ENCODE peak calls at places on chromosomes 13 and 19, in nine cellular contexts. F, V, G, X, M, J, Q, R and W are unnamed samples.

GRCh38 chr19:22604571-22605274 is 29.4 kb upstream of the ZNF492 start:
- DNase-seq in M (peak; percentile 61), G (no peak), X (no peak), V (no peak), F (no peak), R (no peak), J (no peak), Q (no peak), W (no peak)

GRCh38 chr13:114112231-114112825 is 20.1 kb downstream of the RASA3 start:
- DNase-seq in G (no peak), Q (no peak), J (no peak), R (no peak), M (no peak), V (peak; percentile 6), F (peak; percentile 53), X (no peak), W (no peak)

GRCh38 chr19:47253467-47253881 is 2.9 kb upstream of the CCDC9 start:
- DNase-seq in V (no peak), Q (no peak), J (no peak), M (no peak), G (no peak), X (no peak), R (no peak), F (no peak), W (no peak)

GRCh38 chr13:49759503-49759902 is 33.0 kb downstream of the KPNA3 start:
- DNase-seq in X (no peak), J (no peak), G (no peak), M (no peak), R (no peak), F (no peak), V (no peak), Q (no peak), W (no peak)

GRCh38 chr13:103525530-103525929 is 459.3 kb upstream of the SLC10A2 start:
- DNase-seq in X (no peak), R (no peak), V (no peak), M (no peak), Q (no peak), J (no peak), F (no peak), G (no peak), W (no peak)

GRCh38 chr19:38527466-38528136 is 90.2 kb downstream of the MAP4K1 start:
- DNase-seq in J (peak; percentile 76), X (no peak), M (no peak), V (no peak), F (no peak), Q (no peak), G (no peak), R (no peak), W (peak; percentile 96)

GRCh38 chr19:38649305-38650179 is 2.1 kb downstream of the ACTN4 start:
- DNase-seq in M (no peak), V (peak; percentile 86), Q (no peak), X (no peak), G (peak; percentile 61), F (no peak), R (peak; percentile 86), J (no peak), W (peak; percentile 49)

GRCh38 chr13:45063261-45063870 is 56.9 kb upstream of the GTF2F2 start:
- DNase-seq in V (no peak), Q (no peak), J (no peak), X (no peak), R (no peak), F (no peak), M (no peak), G (no peak), W (no peak)

GRCh38 chr19:34260771-34261173 is 6.4 kb downstream of the GARRE1 start:
- DNase-seq in R (no peak), Q (no peak), M (no peak), F (no peak), V (no peak), J (no peak), X (no peak), G (no peak), W (peak; percentile 40)

GRCh38 chr13:60226507-60226906 is 62.8 kb upstream of the DIAPH3 start:
- DNase-seq in Q (no peak), F (peak; percentile 57), M (no peak), X (peak; percentile 12), J (peak; percentile 49), R (no peak), V (peak; percentile 13), G (no peak), W (peak; percentile 51)

DNA sequence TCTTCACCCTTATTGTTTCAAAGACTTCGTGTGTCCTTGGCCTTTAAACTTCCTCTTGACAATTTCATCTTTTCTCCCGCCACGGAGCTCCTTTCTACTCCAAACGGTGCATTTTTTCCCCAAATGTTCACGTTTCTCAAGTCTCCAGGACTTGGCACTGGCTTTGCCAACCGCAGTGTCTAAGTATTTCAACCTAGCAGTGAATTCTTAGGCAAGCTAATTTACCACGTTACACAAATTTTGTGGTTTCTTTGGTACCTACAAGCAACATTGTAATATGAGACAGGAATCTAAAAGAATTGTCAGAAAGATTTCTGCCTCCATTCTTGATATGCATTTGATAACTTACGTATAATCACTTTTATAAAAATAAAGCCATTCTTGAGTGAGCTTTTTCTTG is 10.8 kb downstream of the ZIC2 start:
- DNase-seq in F (no peak), M (no peak), R (no peak), J (no peak), X (no peak), Q (no peak), V (no peak), G (no peak), W (no peak)
- H3K4me3 ChIP-seq in F (no peak overlapping the region), M (no peak overlapping the region), R (no peak overlapping the region), J (no peak overlapping the region), X (no peak overlapping the region), Q (no peak overlapping the region), V (no peak overlapping the region), G (no peak overlapping the region), W (peak overlapping the region; percentile 54)

DNA sequence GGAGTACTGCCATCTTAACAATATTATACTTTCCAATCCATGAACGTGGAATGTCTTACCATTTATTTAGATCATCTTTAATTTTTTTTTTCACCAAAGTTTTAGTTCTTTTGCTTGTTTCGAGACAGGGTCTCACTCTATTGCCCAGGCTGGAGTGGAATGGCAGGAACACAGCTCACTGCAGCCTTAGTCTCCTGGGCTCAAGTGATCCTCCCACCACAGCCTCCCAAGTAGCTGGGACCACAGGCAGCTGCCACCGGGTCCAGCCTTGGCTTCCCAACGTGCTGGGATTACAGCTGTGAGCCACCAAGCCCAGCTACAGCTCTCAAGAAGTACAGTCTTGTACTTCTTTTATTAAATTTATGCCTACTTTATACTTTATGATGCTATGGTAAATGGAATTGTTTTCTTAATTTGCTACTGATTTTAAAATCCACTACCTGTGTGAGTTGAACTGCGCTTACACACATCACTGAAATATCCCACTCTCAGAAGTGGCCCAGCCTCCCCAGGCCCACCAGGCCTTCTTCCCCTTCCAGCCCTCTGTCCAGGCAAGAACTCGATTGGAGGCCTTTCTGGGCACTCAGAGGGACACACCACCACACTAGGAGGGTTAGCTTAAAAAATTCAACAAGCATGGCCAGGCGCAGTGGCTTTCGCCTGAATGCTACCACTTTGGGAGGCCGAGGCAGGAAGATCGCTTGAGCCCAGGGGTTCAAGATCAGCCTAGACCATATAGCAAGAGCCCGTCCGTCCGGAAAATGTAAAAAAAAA is 1.0 kb upstream of the PGLS start:
- DNase-seq in X (no peak), V (no peak), J (no peak), F (no peak), R (no peak), G (no peak), M (no peak), Q (no peak), W (no peak)
- TF ChIP-seq POLR2AphosphoS5 in X (no peak), V (no peak), J (no peak), F (no peak), R (no peak), G (no peak), M (no peak), Q (no peak), W (no peak)

DNA sequence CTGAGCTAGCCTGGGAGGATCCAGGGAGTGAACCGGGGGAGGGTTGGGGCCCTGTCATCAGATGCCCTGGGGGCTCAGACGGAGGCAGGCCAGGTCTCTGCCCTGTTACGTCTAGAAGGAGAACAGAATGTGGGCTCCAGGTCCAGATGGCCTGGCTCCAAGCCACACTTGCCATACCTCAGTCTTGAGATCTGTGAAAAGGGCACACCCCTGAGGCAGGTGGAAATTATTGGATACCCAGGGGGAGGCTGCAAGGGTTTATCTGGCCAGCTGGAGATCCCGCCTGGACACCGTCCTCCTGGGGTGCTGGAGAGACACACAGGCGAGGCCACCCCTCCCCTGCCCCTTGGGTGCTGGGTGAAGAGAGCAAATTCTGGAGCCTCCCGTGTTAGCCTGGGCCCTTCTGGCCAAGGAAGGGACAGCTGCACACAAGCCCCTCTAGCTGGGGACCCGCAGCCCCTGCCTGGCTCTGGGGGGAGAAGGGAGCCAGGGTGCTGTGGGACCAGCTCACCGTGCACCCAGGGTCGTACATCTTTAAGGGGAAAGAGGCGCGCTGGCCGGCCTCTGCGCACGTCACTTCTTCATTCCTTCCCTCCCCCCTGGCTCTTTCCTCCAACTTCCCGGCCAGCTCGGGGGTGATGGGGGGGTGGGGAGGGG is 808 bp upstream of the NFIC start:
- DNase-seq in V (peak; percentile 66), Q (no peak), J (no peak), F (peak; percentile 82), G (peak; percentile 67), X (peak; percentile 40), R (peak; percentile 75), M (no peak), W (no peak)
- H3K4me3 ChIP-seq in V (peak overlapping the region; percentile 59), Q (peak overlapping the region; percentile 72), J (peak overlapping the region; percentile 53), F (peak overlapping the region; percentile 63), G (peak overlapping the region; percentile 91), X (peak overlapping the region; percentile 91), R (peak overlapping the region; percentile 95), M (peak overlapping the region; percentile 97), W (peak overlapping the region; percentile 52)

GRCh38 chr19:50796634-50797428 is 6.6 kb downstream of the ACP4 start:
- DNase-seq in J (no peak), M (no peak), R (no peak), V (no peak), X (no peak), G (no peak), Q (no peak), F (no peak), W (no peak)

GRCh38 chr19:50794074-50794777 is 4.0 kb downstream of the ACP4 start:
- DNase-seq in R (no peak), J (peak; percentile 84), V (peak; percentile 38), M (no peak), Q (no peak), F (peak; percentile 70), G (no peak), X (no peak), W (no peak)

GRCh38 chr19:50794778-50795664 is 4.8 kb downstream of the ACP4 start:
- DNase-seq in G (no peak), F (peak; percentile 57), Q (no peak), M (no peak), J (peak; percentile 61), X (no peak), V (no peak), R (no peak), W (peak; percentile 67)

GRCh38 chr19:50796128-50796633 is 6.0 kb downstream of the ACP4 start:
- DNase-seq in R (no peak), Q (no peak), J (peak; percentile 54), G (no peak), V (no peak), X (no peak), M (no peak), F (peak; percentile 36), W (peak; percentile 52)

DNA sequence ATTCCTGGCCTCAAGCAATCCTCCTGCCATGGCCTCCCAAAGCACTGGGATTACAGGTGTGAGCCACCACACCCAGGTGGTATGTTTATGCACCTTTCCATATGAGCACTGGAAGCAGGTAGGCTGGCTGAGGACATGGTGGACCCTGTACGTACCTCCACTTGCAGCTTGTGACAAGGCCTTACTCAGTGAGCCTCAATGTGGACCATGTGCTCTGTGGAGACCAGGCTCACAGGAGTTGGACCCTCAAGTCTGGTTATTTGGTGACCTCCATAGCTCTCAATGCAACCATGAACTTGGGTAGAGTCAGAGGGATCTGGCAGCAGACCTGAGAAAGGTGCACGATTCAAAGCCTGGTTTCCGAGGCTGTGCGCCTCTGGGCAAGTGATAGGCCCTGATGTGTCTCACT is 5.5 kb downstream of the ACP4 start:
- DNase-seq in X (no peak), V (no peak), F (no peak), R (no peak), J (no peak), M (no peak), Q (no peak), G (no peak), W (no peak)
- TF ChIP-seq POLR2AphosphoS5 in X (no peak), V (no peak), F (no peak), R (no peak), J (peak; percentile 3), M (no peak), Q (no peak), G (no peak), W (peak; percentile 48)